ENCODE peak calls at places on chromosome 5, in eight cellular contexts. One of them, this sample, is unnamed.
A peak's percentile ranks its signal among the peaks of the same experiment; 100 is the strongest.

GRCh38 chr5:20276061-20276958 is 288.3 kb upstream of the CDH18 start:
- DNase-seq in H7: no peak
- DNase-seq in spleen: no peak
- DNase-seq in left lobe of liver: no peak
- DNase-seq in amniotic stem cell: peak; percentile 15
- DNase-seq in EL: peak; percentile 85
- DNase-seq in activated CD4-positive, alpha-beta T cell treated with anti-CD3 and anti-CD28 coated beads, Interleukin-2, amount 50 U/mL, for 48 hours: no peak
- DNase-seq in cardiac fibroblast: peak; percentile 93
- DNase-seq in this sample: peak; percentile 90

GRCh38 chr5:99675974-99676373 is 747.2 kb upstream of the CHD1 start:
- DNase-seq in spleen: no peak
- DNase-seq in cardiac fibroblast: no peak
- DNase-seq in activated CD4-positive, alpha-beta T cell treated with anti-CD3 and anti-CD28 coated beads, Interleukin-2, amount 50 U/mL, for 48 hours: no peak
- DNase-seq in amniotic stem cell: no peak
- DNase-seq in left lobe of liver: no peak
- DNase-seq in EL: no peak
- DNase-seq in H7: no peak
- DNase-seq in this sample: no peak

GRCh38 chr5:22372376-22372775 is 480.8 kb downstream of the CDH12 start:
- DNase-seq in left lobe of liver: no peak
- DNase-seq in cardiac fibroblast: no peak
- DNase-seq in activated CD4-positive, alpha-beta T cell treated with anti-CD3 and anti-CD28 coated beads, Interleukin-2, amount 50 U/mL, for 48 hours: no peak
- DNase-seq in EL: no peak
- DNase-seq in amniotic stem cell: no peak
- DNase-seq in spleen: no peak
- DNase-seq in H7: no peak
- DNase-seq in this sample: peak; percentile 94

GRCh38 chr5:37738057-37738691 is 101.7 kb downstream of the GDNF start:
- DNase-seq in EL: peak; percentile 96
- DNase-seq in amniotic stem cell: peak; percentile 73
- DNase-seq in H7: no peak
- DNase-seq in left lobe of liver: no peak
- DNase-seq in spleen: no peak
- DNase-seq in activated CD4-positive, alpha-beta T cell treated with anti-CD3 and anti-CD28 coated beads, Interleukin-2, amount 50 U/mL, for 48 hours: no peak
- DNase-seq in cardiac fibroblast: peak; percentile 97
- DNase-seq in this sample: peak; percentile 15

GRCh38 chr5:81353189-81353588 is 40.7 kb downstream of the ACOT12 start:
- DNase-seq in spleen: no peak
- DNase-seq in cardiac fibroblast: no peak
- DNase-seq in left lobe of liver: no peak
- DNase-seq in H7: no peak
- DNase-seq in EL: no peak
- DNase-seq in activated CD4-positive, alpha-beta T cell treated with anti-CD3 and anti-CD28 coated beads, Interleukin-2, amount 50 U/mL, for 48 hours: no peak
- DNase-seq in amniotic stem cell: no peak
- DNase-seq in this sample: no peak

GRCh38 chr5:181260720-181261319 is at the start of gene TRIM52:
- DNase-seq in cardiac fibroblast: peak; percentile 90
- DNase-seq in amniotic stem cell: no peak
- DNase-seq in EL: peak; percentile 91
- DNase-seq in H7: peak; percentile 94
- DNase-seq in activated CD4-positive, alpha-beta T cell treated with anti-CD3 and anti-CD28 coated beads, Interleukin-2, amount 50 U/mL, for 48 hours: peak; percentile 88
- DNase-seq in left lobe of liver: peak; percentile 94
- DNase-seq in spleen: peak; percentile 99
- DNase-seq in this sample: peak; percentile 97

GRCh38 chr5:125199968-125200841 is 453.8 kb upstream of the ZNF608 start:
- DNase-seq in amniotic stem cell: no peak
- DNase-seq in left lobe of liver: no peak
- DNase-seq in cardiac fibroblast: no peak
- DNase-seq in activated CD4-positive, alpha-beta T cell treated with anti-CD3 and anti-CD28 coated beads, Interleukin-2, amount 50 U/mL, for 48 hours: no peak
- DNase-seq in EL: peak; percentile 13
- DNase-seq in spleen: no peak
- DNase-seq in H7: no peak
- DNase-seq in this sample: peak; percentile 11

GRCh38 chr5:61313960-61314681 is 17.9 kb upstream of the ZSWIM6 start:
- DNase-seq in activated CD4-positive, alpha-beta T cell treated with anti-CD3 and anti-CD28 coated beads, Interleukin-2, amount 50 U/mL, for 48 hours: no peak
- DNase-seq in cardiac fibroblast: peak; percentile 95
- DNase-seq in left lobe of liver: no peak
- DNase-seq in EL: peak; percentile 93
- DNase-seq in amniotic stem cell: peak; percentile 66
- DNase-seq in spleen: no peak
- DNase-seq in H7: no peak
- DNase-seq in this sample: peak; percentile 77

GRCh38 chr5:150312518-150312917 is 9.8 kb upstream of the ARSI start:
- DNase-seq in cardiac fibroblast: no peak
- DNase-seq in EL: no peak
- DNase-seq in amniotic stem cell: no peak
- DNase-seq in H7: no peak
- DNase-seq in left lobe of liver: no peak
- DNase-seq in activated CD4-positive, alpha-beta T cell treated with anti-CD3 and anti-CD28 coated beads, Interleukin-2, amount 50 U/mL, for 48 hours: no peak
- DNase-seq in spleen: no peak
- DNase-seq in this sample: no peak

GRCh38 chr5:1437876-1438559 is 7.2 kb downstream of the SLC6A3 start:
- DNase-seq in cardiac fibroblast: no peak
- DNase-seq in H7: peak; percentile 24
- DNase-seq in activated CD4-positive, alpha-beta T cell treated with anti-CD3 and anti-CD28 coated beads, Interleukin-2, amount 50 U/mL, for 48 hours: no peak
- DNase-seq in EL: no peak
- DNase-seq in amniotic stem cell: no peak
- DNase-seq in spleen: no peak
- DNase-seq in left lobe of liver: no peak
- DNase-seq in this sample: no peak

GRCh38 chr5:36422957-36423356 is 121.3 kb upstream of the RANBP3L start:
- DNase-seq in EL: peak; percentile 29
- DNase-seq in spleen: no peak
- DNase-seq in cardiac fibroblast: peak; percentile 46
- DNase-seq in left lobe of liver: no peak
- DNase-seq in H7: no peak
- DNase-seq in activated CD4-positive, alpha-beta T cell treated with anti-CD3 and anti-CD28 coated beads, Interleukin-2, amount 50 U/mL, for 48 hours: no peak
- DNase-seq in amniotic stem cell: no peak
- DNase-seq in this sample: no peak

GRCh38 chr5:67813879-67814539 is 401.5 kb upstream of the PIK3R1 start:
- DNase-seq in cardiac fibroblast: no peak
- DNase-seq in amniotic stem cell: no peak
- DNase-seq in H7: no peak
- DNase-seq in activated CD4-positive, alpha-beta T cell treated with anti-CD3 and anti-CD28 coated beads, Interleukin-2, amount 50 U/mL, for 48 hours: no peak
- DNase-seq in EL: no peak
- DNase-seq in spleen: no peak
- DNase-seq in left lobe of liver: no peak
- DNase-seq in this sample: no peak

This sample was measured in MG63.